ENCODE peak calls at places on chromosomes 3 and 15, in ten cellular contexts. One of them, this sample, is unnamed.

GRCh38 chr3:134916276-134916961 is 121.4 kb downstream of the EPHB1 start:
- DNase-seq in stimulated activated CD4-positive, alpha-beta T cell treated with anti-CD3 and anti-CD28 coated beads, Interleukin-1b, Interleukin-23, amount 100 ng/mL, for 1 hour: no peak
- DNase-seq in HFF-Myc: no peak
- DNase-seq in ACHN: no peak
- DNase-seq in gastrocnemius medialis: no peak
- DNase-seq in NCI-H774: no peak
- DNase-seq in AG10803: no peak
- DNase-seq in left ventricle myocardium superior: no peak
- DNase-seq in stimulated activated CD8-positive, alpha-beta memory T cell treated with anti-CD3 and anti-CD28 coated beads, Interleukin-7, amount 100 ng/mL, for 4 hours: no peak
- DNase-seq in T-helper 17 cell: no peak
- DNase-seq in this sample: no peak

GRCh38 chr3:136994772-136995516 is 37.2 kb downstream of the IL20RB start:
- DNase-seq in ACHN: no peak
- DNase-seq in T-helper 17 cell: no peak
- DNase-seq in gastrocnemius medialis: peak
- DNase-seq in AG10803: peak
- DNase-seq in stimulated activated CD8-positive, alpha-beta memory T cell treated with anti-CD3 and anti-CD28 coated beads, Interleukin-7, amount 100 ng/mL, for 4 hours: no peak
- DNase-seq in left ventricle myocardium superior: peak
- DNase-seq in stimulated activated CD4-positive, alpha-beta T cell treated with anti-CD3 and anti-CD28 coated beads, Interleukin-1b, Interleukin-23, amount 100 ng/mL, for 1 hour: no peak
- DNase-seq in NCI-H774: peak
- DNase-seq in HFF-Myc: peak
- DNase-seq in this sample: peak

GRCh38 chr15:75573001-75573400 is 6.1 kb downstream of the PTPN9 start:
- DNase-seq in AG10803: peak
- DNase-seq in gastrocnemius medialis: no peak
- DNase-seq in NCI-H774: no peak
- DNase-seq in stimulated activated CD8-positive, alpha-beta memory T cell treated with anti-CD3 and anti-CD28 coated beads, Interleukin-7, amount 100 ng/mL, for 4 hours: no peak
- DNase-seq in HFF-Myc: no peak
- DNase-seq in left ventricle myocardium superior: no peak
- DNase-seq in stimulated activated CD4-positive, alpha-beta T cell treated with anti-CD3 and anti-CD28 coated beads, Interleukin-1b, Interleukin-23, amount 100 ng/mL, for 1 hour: no peak
- DNase-seq in ACHN: no peak
- DNase-seq in T-helper 17 cell: no peak
- DNase-seq in this sample: no peak

GRCh38 chr3:30162579-30162978 is 443.8 kb upstream of the TGFBR2 start:
- DNase-seq in AG10803: peak
- DNase-seq in T-helper 17 cell: no peak
- DNase-seq in gastrocnemius medialis: no peak
- DNase-seq in stimulated activated CD4-positive, alpha-beta T cell treated with anti-CD3 and anti-CD28 coated beads, Interleukin-1b, Interleukin-23, amount 100 ng/mL, for 1 hour: no peak
- DNase-seq in stimulated activated CD8-positive, alpha-beta memory T cell treated with anti-CD3 and anti-CD28 coated beads, Interleukin-7, amount 100 ng/mL, for 4 hours: no peak
- DNase-seq in HFF-Myc: peak
- DNase-seq in NCI-H774: no peak
- DNase-seq in ACHN: no peak
- DNase-seq in left ventricle myocardium superior: no peak
- DNase-seq in this sample: no peak

GRCh38 chr3:166837535-166837934 is 542.6 kb downstream of the ZBBX start:
- DNase-seq in AG10803: no peak
- DNase-seq in stimulated activated CD8-positive, alpha-beta memory T cell treated with anti-CD3 and anti-CD28 coated beads, Interleukin-7, amount 100 ng/mL, for 4 hours: no peak
- DNase-seq in T-helper 17 cell: no peak
- DNase-seq in NCI-H774: no peak
- DNase-seq in ACHN: peak
- DNase-seq in stimulated activated CD4-positive, alpha-beta T cell treated with anti-CD3 and anti-CD28 coated beads, Interleukin-1b, Interleukin-23, amount 100 ng/mL, for 1 hour: no peak
- DNase-seq in gastrocnemius medialis: no peak
- DNase-seq in HFF-Myc: no peak
- DNase-seq in left ventricle myocardium superior: no peak
- DNase-seq in this sample: no peak

GRCh38 chr3:40528426-40528825 is 3.7 kb downstream of the ZNF621 start:
- DNase-seq in stimulated activated CD4-positive, alpha-beta T cell treated with anti-CD3 and anti-CD28 coated beads, Interleukin-1b, Interleukin-23, amount 100 ng/mL, for 1 hour: no peak
- DNase-seq in stimulated activated CD8-positive, alpha-beta memory T cell treated with anti-CD3 and anti-CD28 coated beads, Interleukin-7, amount 100 ng/mL, for 4 hours: no peak
- DNase-seq in AG10803: no peak
- DNase-seq in ACHN: no peak
- DNase-seq in NCI-H774: no peak
- DNase-seq in T-helper 17 cell: no peak
- DNase-seq in left ventricle myocardium superior: no peak
- DNase-seq in gastrocnemius medialis: no peak
- DNase-seq in HFF-Myc: no peak
- DNase-seq in this sample: no peak

GRCh38 chr3:156455839-156456238 is 99.1 kb downstream of the SSR3 start:
- DNase-seq in stimulated activated CD8-positive, alpha-beta memory T cell treated with anti-CD3 and anti-CD28 coated beads, Interleukin-7, amount 100 ng/mL, for 4 hours: no peak
- DNase-seq in gastrocnemius medialis: no peak
- DNase-seq in AG10803: no peak
- DNase-seq in stimulated activated CD4-positive, alpha-beta T cell treated with anti-CD3 and anti-CD28 coated beads, Interleukin-1b, Interleukin-23, amount 100 ng/mL, for 1 hour: no peak
- DNase-seq in T-helper 17 cell: no peak
- DNase-seq in ACHN: no peak
- DNase-seq in HFF-Myc: no peak
- DNase-seq in NCI-H774: no peak
- DNase-seq in left ventricle myocardium superior: no peak
- DNase-seq in this sample: no peak

GRCh38 chr15:80832676-80833075 is 53.5 kb downstream of the CEMIP start:
- DNase-seq in left ventricle myocardium superior: no peak
- DNase-seq in HFF-Myc: no peak
- DNase-seq in gastrocnemius medialis: no peak
- DNase-seq in AG10803: no peak
- DNase-seq in stimulated activated CD8-positive, alpha-beta memory T cell treated with anti-CD3 and anti-CD28 coated beads, Interleukin-7, amount 100 ng/mL, for 4 hours: no peak
- DNase-seq in stimulated activated CD4-positive, alpha-beta T cell treated with anti-CD3 and anti-CD28 coated beads, Interleukin-1b, Interleukin-23, amount 100 ng/mL, for 1 hour: no peak
- DNase-seq in ACHN: no peak
- DNase-seq in NCI-H774: no peak
- DNase-seq in T-helper 17 cell: no peak
- DNase-seq in this sample: no peak

GRCh38 chr3:165404357-165405042 is 208.3 kb upstream of the SLITRK3 start:
- DNase-seq in stimulated activated CD8-positive, alpha-beta memory T cell treated with anti-CD3 and anti-CD28 coated beads, Interleukin-7, amount 100 ng/mL, for 4 hours: no peak
- DNase-seq in T-helper 17 cell: no peak
- DNase-seq in left ventricle myocardium superior: no peak
- DNase-seq in NCI-H774: no peak
- DNase-seq in gastrocnemius medialis: no peak
- DNase-seq in HFF-Myc: no peak
- DNase-seq in stimulated activated CD4-positive, alpha-beta T cell treated with anti-CD3 and anti-CD28 coated beads, Interleukin-1b, Interleukin-23, amount 100 ng/mL, for 1 hour: no peak
- DNase-seq in ACHN: no peak
- DNase-seq in AG10803: no peak
- DNase-seq in this sample: no peak

GRCh38 chr3:132593950-132594328 is 3.1 kb upstream of the ACKR4 start:
- DNase-seq in T-helper 17 cell: no peak
- DNase-seq in NCI-H774: no peak
- DNase-seq in AG10803: peak
- DNase-seq in stimulated activated CD8-positive, alpha-beta memory T cell treated with anti-CD3 and anti-CD28 coated beads, Interleukin-7, amount 100 ng/mL, for 4 hours: no peak
- DNase-seq in HFF-Myc: no peak
- DNase-seq in left ventricle myocardium superior: no peak
- DNase-seq in ACHN: peak
- DNase-seq in stimulated activated CD4-positive, alpha-beta T cell treated with anti-CD3 and anti-CD28 coated beads, Interleukin-1b, Interleukin-23, amount 100 ng/mL, for 1 hour: no peak
- DNase-seq in gastrocnemius medialis: no peak
- DNase-seq in this sample: no peak

GRCh38 chr15:47618216-47618615 is 99.1 kb upstream of the SEMA6D start:
- DNase-seq in gastrocnemius medialis: no peak
- DNase-seq in T-helper 17 cell: no peak
- DNase-seq in NCI-H774: no peak
- DNase-seq in stimulated activated CD8-positive, alpha-beta memory T cell treated with anti-CD3 and anti-CD28 coated beads, Interleukin-7, amount 100 ng/mL, for 4 hours: no peak
- DNase-seq in left ventricle myocardium superior: no peak
- DNase-seq in HFF-Myc: no peak
- DNase-seq in stimulated activated CD4-positive, alpha-beta T cell treated with anti-CD3 and anti-CD28 coated beads, Interleukin-1b, Interleukin-23, amount 100 ng/mL, for 1 hour: no peak
- DNase-seq in ACHN: no peak
- DNase-seq in AG10803: no peak
- DNase-seq in this sample: peak

GRCh38 chr3:61645148-61645547 is 83.8 kb downstream of the PTPRG start:
- DNase-seq in NCI-H774: peak
- DNase-seq in T-helper 17 cell: no peak
- DNase-seq in ACHN: no peak
- DNase-seq in gastrocnemius medialis: no peak
- DNase-seq in stimulated activated CD4-positive, alpha-beta T cell treated with anti-CD3 and anti-CD28 coated beads, Interleukin-1b, Interleukin-23, amount 100 ng/mL, for 1 hour: no peak
- DNase-seq in left ventricle myocardium superior: no peak
- DNase-seq in AG10803: no peak
- DNase-seq in HFF-Myc: no peak
- DNase-seq in stimulated activated CD8-positive, alpha-beta memory T cell treated with anti-CD3 and anti-CD28 coated beads, Interleukin-7, amount 100 ng/mL, for 4 hours: no peak
- DNase-seq in this sample: no peak

GRCh38 chr3:108131105-108131794 is 40.4 kb upstream of the CD47 start:
- DNase-seq in NCI-H774: no peak
- DNase-seq in left ventricle myocardium superior: no peak
- DNase-seq in gastrocnemius medialis: no peak
- DNase-seq in ACHN: peak
- DNase-seq in T-helper 17 cell: no peak
- DNase-seq in AG10803: peak
- DNase-seq in HFF-Myc: peak
- DNase-seq in stimulated activated CD4-positive, alpha-beta T cell treated with anti-CD3 and anti-CD28 coated beads, Interleukin-1b, Interleukin-23, amount 100 ng/mL, for 1 hour: no peak
- DNase-seq in stimulated activated CD8-positive, alpha-beta memory T cell treated with anti-CD3 and anti-CD28 coated beads, Interleukin-7, amount 100 ng/mL, for 4 hours: no peak
- DNase-seq in this sample: no peak

GRCh38 chr3:194130807-194131589 is 5.0 kb upstream of the HES1 start:
- DNase-seq in left ventricle myocardium superior: peak
- DNase-seq in ACHN: peak
- DNase-seq in AG10803: peak
- DNase-seq in HFF-Myc: no peak
- DNase-seq in NCI-H774: peak
- DNase-seq in stimulated activated CD8-positive, alpha-beta memory T cell treated with anti-CD3 and anti-CD28 coated beads, Interleukin-7, amount 100 ng/mL, for 4 hours: no peak
- DNase-seq in gastrocnemius medialis: no peak
- DNase-seq in T-helper 17 cell: no peak
- DNase-seq in stimulated activated CD4-positive, alpha-beta T cell treated with anti-CD3 and anti-CD28 coated beads, Interleukin-1b, Interleukin-23, amount 100 ng/mL, for 1 hour: no peak
- DNase-seq in this sample: peak

This sample was measured in midbrain.